ENCODE peak calls at places on chromosomes 3 and 15, in ten cellular contexts. Z is K562; Q is dorsolateral prefrontal cortex; I is PC-3; B is A549; H is breast epithelium; D is CD8-positive, alpha-beta T cell; S is GM23338; R is cardiac muscle cell; J is heart left ventricle. A is an unnamed sample.
A peak's percentile ranks its signal among the peaks of the same experiment; 100 is the strongest.

GRCh38 chr3:143634991-143635390 is 213.3 kb downstream of the SLC9A9 start:
- DNase-seq in Z (no peak), Q (peak; percentile 65), I (no peak), B (no peak), H (no peak), D (no peak), S (no peak), R (no peak), J (no peak), A (no peak)

GRCh38 chr3:5022966-5023776 is 43.9 kb downstream of the BHLHE40 start:
- DNase-seq in Z (peak; percentile 89), Q (peak; percentile 79), I (peak; percentile 98), B (peak; percentile 99), H (no peak), D (no peak), S (peak; percentile 31), R (no peak), J (peak; percentile 54), A (peak; percentile 81)

GRCh38 chr3:147400999-147401398 is 5.3 kb downstream of the ZIC4 start:
- DNase-seq in Z (no peak), Q (no peak), I (no peak), B (no peak), H (no peak), D (no peak), S (no peak), R (no peak), J (no peak), A (peak; percentile 12)

GRCh38 chr3:185716436-185717090 is 108.3 kb downstream of the IGF2BP2 start:
- DNase-seq in Z (no peak), Q (no peak), I (no peak), B (no peak), H (no peak), D (no peak), S (peak; percentile 50), R (no peak), J (no peak), A (no peak)

GRCh38 chr3:74845086-74845485 is 230.6 kb upstream of the CNTN3 start:
- DNase-seq in Z (no peak), Q (no peak), I (no peak), B (no peak), H (no peak), D (no peak), S (no peak), R (no peak), J (no peak), A (no peak)

GRCh38 chr3:30934208-30934550 is 39.7 kb upstream of the GADL1 start:
- DNase-seq in Z (no peak), Q (no peak), I (peak; percentile 68), B (peak; percentile 55), H (no peak), D (no peak), S (peak; percentile 54), R (peak; percentile 55), J (no peak), A (no peak)

GRCh38 chr3:32577174-32577573 is 6.5 kb upstream of the DYNC1LI1 start:
- DNase-seq in Z (no peak), Q (no peak), I (no peak), B (no peak), H (no peak), D (no peak), S (no peak), R (no peak), J (no peak), A (no peak)

GRCh38 chr15:98650871-98651481 is 2.6 kb downstream of the IGF1R start:
- DNase-seq in Z (no peak), Q (peak; percentile 51), I (peak; percentile 14), B (peak; percentile 36), H (no peak), D (no peak), S (no peak), R (peak; percentile 35), J (peak; percentile 45), A (no peak)

GRCh38 chr15:41568350-41569017 is 9.5 kb downstream of the TYRO3 start:
- DNase-seq in Z (peak; percentile 62), Q (peak; percentile 77), I (no peak), B (peak; percentile 20), H (no peak), D (no peak), S (peak; percentile 98), R (peak; percentile 87), J (peak; percentile 54), A (no peak)

GRCh38 chr15:88624156-88624970 is 3.2 kb downstream of the AEN start:
- DNase-seq in Z (no peak), Q (no peak), I (no peak), B (no peak), H (no peak), D (no peak), S (peak; percentile 57), R (peak; percentile 35), J (no peak), A (no peak)

GRCh38 chr3:161560006-161560637 is 63.5 kb downstream of the OTOL1 start:
- DNase-seq in Z (peak; percentile 8), Q (peak; percentile 63), I (peak; percentile 80), B (peak; percentile 59), H (peak; percentile 53), D (no peak), S (peak; percentile 89), R (peak; percentile 78), J (peak; percentile 27), A (no peak)

GRCh38 chr3:161558256-161558655 is 61.6 kb downstream of the OTOL1 start:
- DNase-seq in Z (no peak), Q (peak; percentile 35), I (peak; percentile 73), B (no peak), H (no peak), D (no peak), S (no peak), R (peak; percentile 8), J (peak; percentile 23), A (no peak)

GRCh38 chr3:161556533-161556932 is 59.9 kb downstream of the OTOL1 start:
- DNase-seq in Z (no peak), Q (no peak), I (no peak), B (no peak), H (no peak), D (no peak), S (no peak), R (peak; percentile 33), J (no peak), A (no peak)

GRCh38 chr3:161557751-161558150 is 61.1 kb downstream of the OTOL1 start:
- DNase-seq in Z (no peak), Q (no peak), I (peak; percentile 62), B (no peak), H (no peak), D (no peak), S (no peak), R (no peak), J (no peak), A (no peak)

GRCh38 chr3:161559177-161559998 is 62.8 kb downstream of the OTOL1 start:
- DNase-seq in Z (peak; percentile 19), Q (no peak), I (peak; percentile 75), B (peak; percentile 46), H (no peak), D (no peak), S (peak; percentile 73), R (peak; percentile 73), J (no peak), A (no peak)
- TF ChIP-seq CTCF in Z (peak; percentile 53), Q (peak; percentile 86), I (peak; percentile 96), B (peak; percentile 65), H (peak; percentile 46), D (no peak), S (peak; percentile 96), R (peak; percentile 86), J (peak; percentile 68), A (peak; percentile 36)

GRCh38 chr3:121747976-121748375 is 1.6 kb downstream of the GOLGB1 start:
- DNase-seq in Z (no peak), Q (no peak), I (no peak), B (no peak), H (no peak), D (no peak), S (peak; percentile 42), R (no peak), J (no peak), A (no peak)
- H3K4me3 ChIP-seq in Z (peak overlapping the region; percentile 92), Q (peak overlapping the region; percentile 99), I (peak overlapping the region; percentile 86), B (peak overlapping the region; percentile 62), H (peak overlapping the region; percentile 89), D (no peak overlapping the region), S (peak overlapping the region; percentile 81), R (peak overlapping the region; percentile 81), J (peak overlapping the region; percentile 85), A (peak overlapping the region; percentile 91)

GRCh38 chr3:11593318-11594034 is 50.2 kb downstream of the VGLL4 start:
- DNase-seq in Z (no peak), Q (no peak), I (no peak), B (no peak), H (no peak), D (no peak), S (no peak), R (no peak), J (no peak), A (no peak)

GRCh38 chr3:11591401-11592266 is 52.1 kb downstream of the VGLL4 start:
- DNase-seq in Z (no peak), Q (peak; percentile 82), I (peak; percentile 50), B (no peak), H (peak; percentile 61), D (no peak), S (peak; percentile 69), R (peak; percentile 79), J (peak; percentile 76), A (peak; percentile 80)

GRCh38 chr3:11591006-11591360 is 52.7 kb downstream of the VGLL4 start:
- DNase-seq in Z (no peak), Q (no peak), I (no peak), B (no peak), H (no peak), D (no peak), S (no peak), R (no peak), J (no peak), A (no peak)

GRCh38 chr3:11589706-11590105 is 54.0 kb downstream of the VGLL4 start:
- DNase-seq in Z (no peak), Q (no peak), I (no peak), B (no peak), H (no peak), D (no peak), S (no peak), R (no peak), J (no peak), A (peak; percentile 74)

DNA sequence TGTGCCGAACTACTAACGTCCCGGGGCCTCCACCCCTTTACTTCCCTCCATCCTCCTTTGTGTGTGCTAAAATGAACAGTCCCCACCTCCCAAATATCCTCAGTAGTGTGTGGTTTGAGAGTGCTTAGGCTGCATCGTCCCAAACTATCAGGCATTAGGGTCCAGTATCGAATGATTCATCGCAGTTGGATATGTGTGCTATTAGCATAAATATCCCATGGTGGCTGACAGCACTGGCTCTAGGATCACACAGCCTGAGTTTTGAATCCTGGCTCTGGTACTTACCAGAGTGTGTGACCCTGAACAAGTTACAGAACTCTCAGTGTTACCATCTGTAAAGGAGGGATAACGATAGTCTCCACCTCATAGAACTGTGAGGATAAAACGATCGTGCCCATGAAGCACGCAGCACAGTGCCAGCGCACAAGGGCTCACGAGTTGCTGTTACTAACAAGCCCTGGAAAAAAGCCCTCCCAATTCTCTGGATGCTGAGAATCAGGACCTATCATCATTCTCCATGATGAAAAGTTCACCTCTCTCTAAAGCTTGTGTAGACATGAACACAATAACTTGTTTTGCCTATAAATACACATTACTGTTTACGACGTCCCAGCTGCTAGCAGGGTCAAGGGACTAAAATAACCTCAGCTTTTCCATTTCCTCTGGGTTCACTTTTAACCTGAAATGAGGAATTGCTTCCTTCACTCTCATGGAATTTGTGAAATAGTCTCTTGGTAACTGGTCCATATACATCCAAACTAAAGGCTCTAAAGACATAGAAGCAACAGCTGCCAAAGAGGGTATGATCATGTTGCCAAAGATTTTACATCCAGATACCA is 51.0 kb downstream of the VGLL4 start:
- DNase-seq in Z (no peak), Q (no peak), I (no peak), B (no peak), H (no peak), D (no peak), S (no peak), R (no peak), J (no peak), A (no peak)
- H3K27ac ChIP-seq in Z (no peak overlapping the region), Q (peak overlapping the region; percentile 90), I (no peak overlapping the region), B (no peak overlapping the region), H (peak overlapping the region; percentile 86), D (no peak overlapping the region), S (peak overlapping the region; percentile 86), R (peak overlapping the region; percentile 93), J (peak overlapping the region; percentile 52), A (peak overlapping the region; percentile 81)

GRCh38 chr3:78978037-78978436 is 789.8 kb downstream of the ROBO1 start:
- DNase-seq in Z (no peak), Q (no peak), I (peak; percentile 59), B (peak; percentile 29), H (no peak), D (no peak), S (peak; percentile 33), R (no peak), J (no peak), A (no peak)
- TF ChIP-seq CTCF in Z (no peak), Q (peak; percentile 59), I (peak; percentile 79), B (peak; percentile 52), H (no peak), D (no peak), S (peak; percentile 60), R (peak; percentile 53), J (peak; percentile 35), A (no peak)

A was measured in coronary artery.